ENCODE peak calls at places on chromosomes 16 and 17, in eight cellular contexts. O is A549, V is H54, C is adrenal gland, E is HCT116, W is body of pancreas, D is uterus, K is GM12891. M is an unnamed sample.

GRCh38 chr17:37718383-37719048 is 26.3 kb downstream of the HNF1B start:
- DNase-seq in O (peak), V (no peak), C (no peak), E (no peak), W (no peak), D (no peak), K (no peak), M (no peak)

GRCh38 chr16:54123766-54124165 is 162.8 kb downstream of the IRX3 start:
- DNase-seq in O (no peak), V (no peak), C (no peak), E (no peak), W (no peak), D (no peak), K (no peak), M (no peak)

GRCh38 chr16:85527767-85528297 is 85.3 kb upstream of the GSE1 start:
- DNase-seq in O (no peak), V (no peak), C (no peak), E (no peak), W (no peak), D (no peak), K (no peak), M (peak)

GRCh38 chr17:4600563-4600962 is 16.2 kb downstream of the SMTNL2 start:
- DNase-seq in O (no peak), V (no peak), C (no peak), E (no peak), W (no peak), D (no peak), K (no peak), M (no peak)

GRCh38 chr16:87392823-87393679 is 915 bp downstream of the MAP1LC3B start:
- DNase-seq in O (peak), V (no peak), C (peak), E (no peak), W (peak), D (peak), K (no peak), M (peak)

GRCh38 chr16:30075503-30076275 is at the start of gene PPP4C:
- DNase-seq in O (peak), V (peak), C (peak), E (peak), W (peak), D (peak), K (peak), M (peak)

GRCh38 chr16:19655242-19655777 is 62.7 kb downstream of the KNOP1 start:
- DNase-seq in O (no peak), V (no peak), C (no peak), E (no peak), W (no peak), D (no peak), K (no peak), M (no peak)

GRCh38 chr16:48556913-48557351 is 53.0 kb downstream of the N4BP1 start:
- DNase-seq in O (no peak), V (no peak), C (no peak), E (peak), W (no peak), D (no peak), K (no peak), M (peak)

GRCh38 chr16:50267651-50268050 is 1.3 kb downstream of the ADCY7 start:
- DNase-seq in O (no peak), V (no peak), C (no peak), E (no peak), W (no peak), D (no peak), K (no peak), M (peak)

GRCh38 chr17:50423553-50424159 is 2.4 kb upstream of the ACSF2 start:
- DNase-seq in O (peak), V (peak), C (no peak), E (peak), W (peak), D (peak), K (no peak), M (peak)

GRCh38 chr17:78705071-78705470 is 77.0 kb downstream of the CYTH1 start:
- DNase-seq in O (no peak), V (no peak), C (peak), E (no peak), W (no peak), D (no peak), K (no peak), M (no peak)
- TF ChIP-seq POLR2A in O (no peak), V (no peak), C (no peak), E (no peak), W (no peak), D (no peak), K (peak), M (no peak)

GRCh38 chr17:74257311-74257710 is 16.7 kb upstream of the DNAI2 start:
- DNase-seq in O (no peak), V (no peak), C (no peak), E (no peak), W (no peak), D (no peak), K (no peak), M (no peak)
- TF ChIP-seq POLR2A in O (no peak), V (no peak), C (no peak), E (no peak), W (no peak), D (no peak), K (no peak), M (no peak)

GRCh38 chr16:9846362-9847099 is 335.7 kb downstream of the GRIN2A start:
- DNase-seq in O (peak), V (no peak), C (no peak), E (no peak), W (no peak), D (no peak), K (no peak), M (no peak)

GRCh38 chr16:9840761-9841665 is 341.2 kb downstream of the GRIN2A start:
- DNase-seq in O (no peak), V (no peak), C (no peak), E (no peak), W (no peak), D (no peak), K (no peak), M (no peak)

GRCh38 chr16:9844361-9844760 is 337.9 kb downstream of the GRIN2A start:
- DNase-seq in O (peak), V (no peak), C (no peak), E (no peak), W (no peak), D (no peak), K (no peak), M (no peak)

GRCh38 chr16:9845661-9846361 is 336.4 kb downstream of the GRIN2A start:
- DNase-seq in O (peak), V (no peak), C (no peak), E (no peak), W (no peak), D (no peak), K (no peak), M (no peak)

GRCh38 chr16:9843424-9844013 is 338.7 kb downstream of the GRIN2A start:
- DNase-seq in O (no peak), V (no peak), C (no peak), E (no peak), W (no peak), D (no peak), K (no peak), M (no peak)
- TF ChIP-seq POLR2A in O (no peak), V (no peak), C (no peak), E (no peak), W (no peak), D (no peak), K (no peak), M (no peak)

GRCh38 chr17:17280613-17281549 is at the start of gene COPS3:
- DNase-seq in O (peak), V (peak), C (peak), E (peak), W (peak), D (peak), K (peak), M (peak)
- TF ChIP-seq POLR2A in O (peak), V (peak), C (peak), E (peak), W (peak), D (peak), K (peak), M (peak)

GRCh38 chr17:10649602-10650001 is 7.5 kb downstream of the MYH3 start:
- DNase-seq in O (no peak), V (no peak), C (no peak), E (no peak), W (no peak), D (no peak), K (no peak), M (no peak)

GRCh38 chr17:10649031-10649430 is 8.1 kb downstream of the MYH3 start:
- DNase-seq in O (no peak), V (no peak), C (no peak), E (no peak), W (no peak), D (no peak), K (no peak), M (peak)

GRCh38 chr17:10651927-10652326 is 5.2 kb downstream of the MYH3 start:
- DNase-seq in O (no peak), V (no peak), C (no peak), E (no peak), W (no peak), D (no peak), K (no peak), M (no peak)

GRCh38 chr17:10646393-10646990 is 10.6 kb downstream of the MYH3 start:
- DNase-seq in O (peak), V (peak), C (peak), E (peak), W (peak), D (peak), K (peak), M (peak)
- TF ChIP-seq POLR2A in O (no peak), V (no peak), C (no peak), E (no peak), W (no peak), D (no peak), K (no peak), M (no peak)

GRCh38 chr17:17970699-17971430 is 1.3 kb downstream of the TOM1L2 start:
- DNase-seq in O (no peak), V (no peak), C (no peak), E (no peak), W (no peak), D (no peak), K (no peak), M (no peak)

GRCh38 chr17:17972126-17972951 is at the start of the genes DRC3 and TOM1L2:
- DNase-seq in O (peak), V (peak), C (peak), E (peak), W (peak), D (peak), K (peak), M (peak)

GRCh38 chr17:17975441-17975840 is 2.8 kb downstream of the DRC3 start:
- DNase-seq in O (no peak), V (no peak), C (no peak), E (no peak), W (no peak), D (no peak), K (no peak), M (no peak)

GRCh38 chr17:17971431-17972125 is 622 bp downstream of the TOM1L2 start:
- DNase-seq in O (peak), V (no peak), C (peak), E (no peak), W (peak), D (peak), K (no peak), M (peak)

DNA sequence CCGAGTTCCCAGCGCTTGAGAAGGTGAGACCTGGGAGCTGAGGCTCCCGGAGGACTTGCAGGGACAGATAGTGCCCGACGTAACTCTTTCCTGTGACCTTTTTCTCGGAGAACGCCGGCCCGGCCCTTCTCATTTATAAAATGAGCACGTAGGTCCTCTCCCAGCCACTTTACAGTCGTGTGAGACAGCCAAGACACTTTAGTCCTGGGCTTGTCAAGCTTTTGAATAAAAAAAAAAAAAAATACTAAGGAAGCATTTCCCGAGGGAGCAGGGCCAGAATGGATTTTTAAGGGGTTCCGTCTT is 241 bp downstream of the DRC3 start:
- DNase-seq in O (no peak), V (no peak), C (no peak), E (no peak), W (no peak), D (no peak), K (no peak), M (no peak)
- TF ChIP-seq POLR2A in O (no peak), V (no peak), C (no peak), E (no peak), W (no peak), D (no peak), K (no peak), M (no peak)

GRCh38 chr16:81821422-81822128 is 42.5 kb downstream of the PLCG2 start:
- DNase-seq in O (no peak), V (no peak), C (no peak), E (no peak), W (no peak), D (no peak), K (no peak), M (no peak)
- TF ChIP-seq POLR2A in O (no peak), V (no peak), C (no peak), E (no peak), W (no peak), D (no peak), K (peak), M (no peak)

DNA sequence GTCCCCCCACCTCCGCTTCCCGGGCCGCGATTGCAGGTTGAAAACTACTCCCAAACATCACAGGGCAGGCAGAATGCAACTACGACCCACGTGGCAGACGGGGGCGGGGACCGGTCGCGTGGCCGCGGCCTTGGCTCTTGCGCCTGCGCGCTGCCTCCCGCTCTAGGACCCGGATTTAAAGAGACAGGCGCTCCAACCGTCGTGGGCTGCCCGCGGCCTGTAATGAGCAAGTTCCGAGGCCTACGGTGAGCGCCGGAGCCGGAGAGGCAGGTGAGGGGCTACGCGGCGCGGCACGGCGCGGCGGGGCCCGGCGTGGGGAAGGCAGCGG is at the start of gene LIG3:
- DNase-seq in O (peak), V (peak), C (peak), E (peak), W (peak), D (peak), K (peak), M (peak)
- TF ChIP-seq POLR2A in O (peak), V (no peak), C (peak), E (peak), W (peak), D (peak), K (peak), M (peak)

DNA sequence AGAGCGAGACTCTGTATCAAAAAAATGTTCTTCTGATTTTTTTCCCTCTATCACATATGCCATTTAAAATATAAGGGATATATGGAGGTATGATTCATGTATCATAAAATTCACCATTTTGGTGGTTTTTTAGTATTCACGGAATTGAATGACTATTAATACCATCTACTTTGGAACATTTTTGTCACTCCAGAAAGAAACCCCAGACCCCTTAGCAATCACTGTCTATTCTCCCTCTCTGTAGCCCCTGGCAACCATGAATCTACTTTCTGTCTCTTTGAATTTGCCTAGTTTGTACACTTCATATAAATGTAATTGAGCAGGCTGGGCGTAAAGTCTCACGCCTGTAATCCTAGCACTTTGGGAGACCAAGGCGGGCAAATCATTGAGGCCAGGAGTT is 75.9 kb downstream of the PRKCA start:
- DNase-seq in O (no peak), V (no peak), C (no peak), E (no peak), W (no peak), D (no peak), K (no peak), M (no peak)
- TF ChIP-seq POLR2A in O (no peak), V (no peak), C (no peak), E (no peak), W (no peak), D (no peak), K (no peak), M (no peak)

M was measured in erythroblast.